ENCODE peak calls at places on chromosomes 6 and 20, in five cellular contexts. F, W, A, I and Y are unnamed samples.

GRCh38 chr20:39886650-39887190 is 802.3 kb downstream of the MAFB start:
- DNase-seq in I (no peak), W (no peak), F (no peak), A (peak), Y (no peak)

GRCh38 chr20:3080939-3081388 is 3.6 kb downstream of the AVP start:
- DNase-seq in I (peak), W (peak), A (peak), F (no peak), Y (no peak)

GRCh38 chr6:25171301-25171700 is 107.9 kb upstream of the CARMIL1 start:
- DNase-seq in F (no peak), A (no peak), W (peak), I (no peak), Y (no peak)

GRCh38 chr6:101403566-101403965 is 10.1 kb downstream of the GRIK2 start:
- DNase-seq in W (no peak), I (no peak), A (no peak), F (no peak), Y (no peak)

GRCh38 chr6:142820336-142821016 is 124.5 kb downstream of the HIVEP2 start:
- DNase-seq in A (no peak), W (no peak), F (no peak), I (no peak), Y (no peak)

GRCh38 chr20:11267762-11268335 is 594.0 kb upstream of the JAG1 start:
- DNase-seq in I (no peak), A (no peak), F (no peak), W (no peak), Y (no peak)

GRCh38 chr20:16563066-16563806 is 10.0 kb downstream of the KIF16B start:
- DNase-seq in F (no peak), W (no peak), I (no peak), A (no peak), Y (no peak)

GRCh38 chr20:41413169-41413568 is 46.6 kb upstream of the EMILIN3 start:
- DNase-seq in F (no peak), A (no peak), W (no peak), I (no peak), Y (no peak)

GRCh38 chr6:119027465-119027864 is 51.0 kb downstream of the FAM184A start:
- DNase-seq in F (no peak), A (no peak), I (no peak), W (no peak), Y (no peak)

GRCh38 chr6:53956068-53956711 is 155.1 kb upstream of the MLIP start:
- DNase-seq in A (peak), W (peak), I (peak), F (peak), Y (peak)

GRCh38 chr6:110066091-110066490 is 88.0 kb downstream of the GPR6 start:
- DNase-seq in I (no peak), F (no peak), W (no peak), A (no peak), Y (no peak)

GRCh38 chr20:61719691-61720347 is 345.9 kb downstream of the TAF4 start:
- DNase-seq in I (no peak), A (no peak), W (no peak), F (no peak), Y (no peak)

GRCh38 chr20:10433623-10434466 is at the start of gene MKKS:
- DNase-seq in A (no peak), I (peak), F (peak), W (peak), Y (peak)

GRCh38 chr6:43624786-43625288 is 4.2 kb downstream of the GTPBP2 start:
- DNase-seq in I (no peak), A (no peak), W (no peak), F (no peak), Y (no peak)

GRCh38 chr20:24495266-24495665 is 25.8 kb downstream of the SYNDIG1 start:
- DNase-seq in W (peak), I (no peak), F (no peak), A (no peak), Y (no peak)